ENCODE peak calls at places on chromosomes 6 and 20, in four cellular contexts. W, M, Y and S are unnamed samples.

GRCh38 chr6:145044606-145045275 is 690.6 kb downstream of the EPM2A start:
- DNase-seq in W (no peak), M (no peak), Y (peak; percentile 69), S (no peak)

GRCh38 chr20:39066464-39066863 is 104.3 kb downstream of the DHX35 start:
- DNase-seq in W (no peak), M (no peak), Y (no peak), S (no peak)

GRCh38 chr6:45369870-45370269 is 7.9 kb downstream of the SUPT3H start:
- DNase-seq in W (no peak), M (no peak), Y (no peak), S (no peak)

GRCh38 chr6:128310061-128310460 is 210.3 kb downstream of the PTPRK start:
- DNase-seq in W (no peak), M (no peak), Y (no peak), S (no peak)

GRCh38 chr6:38169826-38170526 is 350.4 kb downstream of the ZFAND3 start:
- DNase-seq in W (peak; percentile 27), M (no peak), Y (no peak), S (no peak)

GRCh38 chr6:12336121-12336971 is 46.2 kb downstream of the EDN1 start:
- DNase-seq in W (no peak), M (no peak), Y (no peak), S (no peak)

GRCh38 chr20:54257090-54257816 is 49.4 kb downstream of the PFDN4 start:
- DNase-seq in W (no peak), M (no peak), Y (peak; percentile 51), S (no peak)

GRCh38 chr6:72950114-72950860 is 275.0 kb downstream of the KHDC1L start:
- DNase-seq in W (no peak), M (no peak), Y (peak; percentile 88), S (no peak)

GRCh38 chr6:20564269-20564668 is 30.0 kb downstream of the CDKAL1 start:
- DNase-seq in W (peak; percentile 52), M (no peak), Y (peak; percentile 34), S (no peak)

GRCh38 chr6:39225946-39226437 is 3.3 kb downstream of the KCNK5 start:
- DNase-seq in W (no peak), M (no peak), Y (no peak), S (no peak)

GRCh38 chr20:23166563-23166962 is 80.4 kb upstream of the CD93 start:
- DNase-seq in W (no peak), M (no peak), Y (no peak), S (no peak)